ENCODE peak calls at places on chromosomes 5 and 9, in nine cellular contexts. O, A, K, W, N, Y, H, J and M are unnamed samples.
A peak's percentile ranks its signal among the peaks of the same experiment; 100 is the strongest.

GRCh38 chr5:56447232-56447631 is 214.1 kb upstream of the ANKRD55 start:
- DNase-seq in O (no peak), A (no peak), K (no peak), W (no peak), N (peak; percentile 14), Y (no peak), H (no peak), J (no peak), M (no peak)

GRCh38 chr9:108241384-108241783 is 614.4 kb downstream of the ACTL7B start:
- DNase-seq in O (peak; percentile 10), A (no peak), K (no peak), W (no peak), N (no peak), Y (no peak), H (peak; percentile 69), J (no peak), M (no peak)

GRCh38 chr5:101212942-101213514 is 309.9 kb upstream of the ST8SIA4 start:
- DNase-seq in O (no peak), A (no peak), K (no peak), W (no peak), N (no peak), Y (no peak), H (peak; percentile 66), J (no peak), M (no peak)

GRCh38 chr5:21919417-21920022 is 933.6 kb downstream of the CDH12 start:
- DNase-seq in O (no peak), A (peak; percentile 33), K (peak; percentile 49), W (no peak), N (no peak), Y (no peak), H (peak; percentile 66), J (no peak), M (no peak)

GRCh38 chr9:17019398-17019797 is 115.4 kb upstream of the CNTLN start:
- DNase-seq in O (no peak), A (no peak), K (no peak), W (no peak), N (no peak), Y (no peak), H (no peak), J (no peak), M (no peak)

GRCh38 chr9:27865031-27865438 is 291.8 kb upstream of the C9orf72 start:
- DNase-seq in O (no peak), A (peak; percentile 41), K (no peak), W (peak; percentile 37), N (no peak), Y (no peak), H (no peak), J (no peak), M (no peak)

GRCh38 chr9:134605351-134605968 is 36.1 kb upstream of the COL5A1 start:
- DNase-seq in O (no peak), A (no peak), K (no peak), W (no peak), N (no peak), Y (no peak), H (no peak), J (no peak), M (no peak)

GRCh38 chr9:19914044-19914443 is 125.2 kb upstream of the SLC24A2 start:
- DNase-seq in O (no peak), A (no peak), K (no peak), W (no peak), N (no peak), Y (no peak), H (no peak), J (no peak), M (no peak)

GRCh38 chr5:7396169-7397004 is 449 bp downstream of the ADCY2 start:
- DNase-seq in O (no peak), A (no peak), K (no peak), W (no peak), N (peak; percentile 59), Y (no peak), H (peak; percentile 47), J (peak; percentile 7), M (no peak)

GRCh38 chr5:7394889-7395431 is 978 bp upstream of the ADCY2 start:
- DNase-seq in O (no peak), A (no peak), K (no peak), W (no peak), N (peak; percentile 41), Y (no peak), H (peak; percentile 77), J (no peak), M (no peak)

GRCh38 chr5:7393921-7394799 is 1.8 kb upstream of the ADCY2 start:
- DNase-seq in O (no peak), A (no peak), K (no peak), W (no peak), N (peak; percentile 61), Y (no peak), H (no peak), J (no peak), M (no peak)

GRCh38 chr5:7397005-7397546 is 1.1 kb downstream of the ADCY2 start:
- DNase-seq in O (no peak), A (no peak), K (no peak), W (no peak), N (peak; percentile 48), Y (no peak), H (no peak), J (no peak), M (no peak)

DNA sequence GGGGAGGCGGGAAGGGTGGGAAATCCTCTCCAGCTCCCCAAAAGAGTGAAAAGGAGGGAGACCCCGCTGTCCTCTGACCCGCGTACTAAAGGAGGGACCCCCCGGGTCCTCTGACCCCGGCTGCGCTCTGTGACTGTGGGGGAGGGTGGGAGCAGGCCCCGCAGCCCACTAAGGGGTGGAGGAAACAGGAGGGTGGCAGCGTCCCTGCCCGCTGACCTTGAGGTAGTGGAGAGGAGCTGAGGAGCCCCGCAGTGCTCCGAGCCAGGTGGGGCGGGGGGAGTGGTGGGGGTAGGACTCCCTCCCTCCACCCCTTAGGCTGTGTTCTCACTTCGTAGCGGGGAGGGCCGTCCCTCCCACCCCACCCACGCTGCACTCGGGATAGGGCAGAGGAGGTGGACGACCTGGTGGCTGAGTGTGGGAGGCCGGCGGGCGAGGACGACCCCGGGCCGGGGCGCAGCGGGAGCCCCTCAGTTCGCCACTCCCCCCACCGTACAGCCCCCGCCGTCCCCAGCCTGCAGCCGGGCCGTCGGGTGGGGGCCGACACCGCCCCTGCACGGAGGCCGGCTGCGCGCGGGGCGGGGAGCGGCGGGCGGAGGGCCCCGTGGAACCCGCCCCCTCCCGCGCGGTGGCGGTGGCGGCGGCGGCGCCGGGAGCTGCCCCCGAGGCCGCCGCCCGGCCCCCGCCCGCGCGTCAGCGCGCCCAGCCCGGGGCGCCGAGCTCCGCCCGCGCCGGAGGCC is at the start of gene ADCY2:
- DNase-seq in O (no peak), A (no peak), K (no peak), W (no peak), N (peak; percentile 56), Y (no peak), H (peak; percentile 49), J (no peak), M (no peak)
- H3K4me3 ChIP-seq in O (no peak within 1 kb of the TSS), A (no peak within 1 kb of the TSS), K (no peak within 1 kb of the TSS), W (no peak within 1 kb of the TSS), N (peak within 1 kb of the TSS; percentile 77), Y (peak within 1 kb of the TSS; percentile 60), H (peak within 1 kb of the TSS; percentile 95), J (peak within 1 kb of the TSS; percentile 20), M (no peak within 1 kb of the TSS)

DNA sequence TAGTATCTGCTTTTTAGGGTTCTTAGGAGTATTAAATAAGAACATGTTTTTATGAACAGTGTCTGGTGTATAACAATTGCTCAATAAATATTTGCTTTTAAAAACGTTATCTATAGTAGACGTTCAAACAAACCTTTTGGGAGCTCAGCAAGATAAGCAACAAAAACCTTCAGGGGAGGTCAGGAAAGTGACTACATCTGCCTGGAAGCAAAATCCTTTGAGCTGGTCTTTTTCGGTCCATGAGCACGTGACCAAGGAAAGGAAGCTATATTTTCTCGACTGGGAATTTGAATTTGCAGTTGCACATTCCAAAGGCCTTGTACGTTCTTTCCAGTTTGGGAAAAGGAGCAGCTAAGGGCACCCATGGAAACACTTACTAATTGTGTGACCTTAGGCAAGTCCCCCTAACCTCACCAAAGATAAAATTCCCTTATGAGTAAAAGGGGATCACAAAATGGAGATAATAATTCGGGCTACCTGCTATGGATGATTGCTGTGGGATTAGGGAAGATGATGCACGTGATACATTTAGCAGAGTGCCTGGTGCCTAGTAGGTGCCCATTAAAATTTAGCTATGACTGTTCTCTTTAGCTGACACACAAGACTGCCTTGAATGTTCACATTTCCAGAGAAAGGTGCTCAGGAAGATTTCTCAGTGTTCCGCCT is 45.4 kb downstream of the PTTG1 start:
- DNase-seq in O (no peak), A (peak; percentile 50), K (no peak), W (no peak), N (no peak), Y (no peak), H (no peak), J (no peak), M (no peak)
- H3K4me3 ChIP-seq in O (no peak overlapping the region), A (no peak overlapping the region), K (peak overlapping the region; percentile 97), W (no peak overlapping the region), N (no peak overlapping the region), Y (peak overlapping the region; percentile 62), H (peak overlapping the region; percentile 16), J (no peak overlapping the region), M (no peak overlapping the region)

GRCh38 chr5:61320860-61321259 is 11.2 kb upstream of the ZSWIM6 start:
- DNase-seq in O (no peak), A (no peak), K (no peak), W (no peak), N (no peak), Y (no peak), H (no peak), J (no peak), M (no peak)

GRCh38 chr5:61321650-61322049 is 10.4 kb upstream of the ZSWIM6 start:
- DNase-seq in O (no peak), A (no peak), K (no peak), W (no peak), N (no peak), Y (no peak), H (no peak), J (no peak), M (no peak)

GRCh38 chr5:61322738-61323429 is 9.2 kb upstream of the ZSWIM6 start:
- DNase-seq in O (no peak), A (no peak), K (no peak), W (peak; percentile 64), N (no peak), Y (no peak), H (peak; percentile 5), J (peak; percentile 35), M (no peak)

GRCh38 chr5:61318374-61318773 is 13.7 kb upstream of the ZSWIM6 start:
- DNase-seq in O (no peak), A (no peak), K (no peak), W (no peak), N (no peak), Y (no peak), H (no peak), J (no peak), M (no peak)

DNA sequence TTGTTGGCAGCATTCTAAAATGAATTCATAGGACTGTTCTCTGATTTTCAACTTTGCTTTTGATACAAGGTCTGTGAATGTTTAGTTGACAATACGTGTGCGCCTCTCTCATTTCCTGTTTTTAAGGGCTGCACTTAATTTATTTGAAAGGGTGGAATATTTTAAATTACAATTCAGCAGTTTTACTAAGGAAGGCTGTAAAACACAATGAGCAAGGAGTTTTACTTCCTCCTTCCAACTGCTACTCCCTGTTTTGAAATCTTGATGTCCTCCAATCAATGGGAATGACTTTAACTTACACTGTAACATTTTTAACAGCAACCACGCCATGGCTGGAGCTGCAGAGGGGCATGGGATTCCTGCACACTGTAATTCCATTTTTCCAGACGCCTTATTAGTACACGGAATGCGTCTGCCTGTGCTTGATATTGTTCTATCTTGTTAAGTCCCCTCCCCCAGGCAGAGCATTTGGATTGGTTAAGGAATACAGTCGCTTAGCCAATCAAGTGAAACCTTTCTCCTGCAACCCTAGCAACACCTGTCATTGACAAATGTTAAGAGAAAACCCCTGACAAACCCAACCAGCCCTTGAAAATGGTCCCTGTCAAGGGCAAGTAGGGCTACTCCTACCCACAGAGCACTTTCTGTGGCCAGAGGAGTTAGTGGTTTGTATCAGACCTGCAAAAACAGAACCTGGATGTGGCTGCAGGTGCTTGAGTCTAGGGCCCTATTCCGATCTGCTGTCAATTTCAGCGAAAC is 12.5 kb upstream of the ZSWIM6 start:
- DNase-seq in O (no peak), A (no peak), K (peak; percentile 94), W (no peak), N (no peak), Y (no peak), H (peak; percentile 90), J (no peak), M (no peak)
- H3K4me3 ChIP-seq in O (no peak overlapping the region), A (no peak overlapping the region), K (no peak overlapping the region), W (no peak overlapping the region), N (no peak overlapping the region), Y (peak overlapping the region; percentile 29), H (peak overlapping the region; percentile 32), J (no peak overlapping the region), M (no peak overlapping the region)

GRCh38 chr5:38259062-38259857 is 901 bp downstream of the EGFLAM start:
- DNase-seq in O (no peak), A (no peak), K (no peak), W (no peak), N (no peak), Y (no peak), H (no peak), J (no peak), M (no peak)
- H3K4me3 ChIP-seq in O (no peak overlapping the region), A (peak overlapping the region; percentile 56), K (no peak overlapping the region), W (no peak overlapping the region), N (peak overlapping the region; percentile 60), Y (peak overlapping the region; percentile 72), H (peak overlapping the region; percentile 91), J (peak overlapping the region; percentile 32), M (no peak overlapping the region)